ENCODE peak calls at places on chromosomes 13 and 19, in nine cellular contexts. G, D, K, A, Y, I, Z, J and X are unnamed samples.
A peak's percentile ranks its signal among the peaks of the same experiment; 100 is the strongest.

GRCh38 chr19:38592940-38593339 is 24.8 kb downstream of the MAP4K1 start:
- DNase-seq in G (no peak), D (no peak), K (no peak), A (no peak), Y (no peak), I (no peak), Z (no peak), J (no peak), X (no peak)

GRCh38 chr19:7348587-7349230 is at the start of gene ARHGEF18:
- DNase-seq in G (peak; percentile 23), D (peak; percentile 79), K (no peak), A (no peak), Y (no peak), I (no peak), Z (peak; percentile 30), J (no peak), X (peak; percentile 64)

GRCh38 chr13:29758591-29759114 is 91.8 kb downstream of the UBL3 start:
- DNase-seq in G (no peak), D (peak; percentile 44), K (no peak), A (no peak), Y (no peak), I (no peak), Z (no peak), J (no peak), X (no peak)

GRCh38 chr19:11478167-11479089 is 2.4 kb downstream of the ELAVL3 start:
- DNase-seq in G (no peak), D (no peak), K (no peak), A (no peak), Y (no peak), I (no peak), Z (no peak), J (no peak), X (no peak)

GRCh38 chr13:44879452-44880058 is 109.7 kb downstream of the NUFIP1 start:
- DNase-seq in G (no peak), D (no peak), K (peak; percentile 64), A (no peak), Y (peak; percentile 40), I (no peak), Z (no peak), J (no peak), X (no peak)

GRCh38 chr13:40330950-40331349 is 335.5 kb downstream of the FOXO1 start:
- DNase-seq in G (no peak), D (no peak), K (no peak), A (no peak), Y (no peak), I (no peak), Z (no peak), J (no peak), X (no peak)

GRCh38 chr13:53089951-53090350 is 61.3 kb downstream of the OLFM4 start:
- DNase-seq in G (no peak), D (no peak), K (no peak), A (no peak), Y (no peak), I (no peak), Z (no peak), J (no peak), X (no peak)

GRCh38 chr13:108534728-108535127 is 94.7 kb upstream of the MYO16 start:
- DNase-seq in G (no peak), D (no peak), K (no peak), A (no peak), Y (no peak), I (no peak), Z (no peak), J (no peak), X (no peak)

GRCh38 chr13:107842562-107843180 is 372.7 kb downstream of the LIG4 start:
- DNase-seq in G (no peak), D (no peak), K (peak; percentile 58), A (no peak), Y (no peak), I (no peak), Z (no peak), J (no peak), X (no peak)

GRCh38 chr19:40238775-40239174 is 12.3 kb upstream of the CCNP start:
- DNase-seq in G (no peak), D (no peak), K (no peak), A (no peak), Y (no peak), I (no peak), Z (no peak), J (no peak), X (no peak)

GRCh38 chr19:40241125-40241808 is 14.8 kb upstream of the CCNP start:
- DNase-seq in G (no peak), D (no peak), K (no peak), A (no peak), Y (no peak), I (no peak), Z (no peak), J (no peak), X (no peak)

GRCh38 chr19:40239415-40240226 is 13.1 kb upstream of the CCNP start:
- DNase-seq in G (no peak), D (no peak), K (no peak), A (no peak), Y (no peak), I (no peak), Z (no peak), J (no peak), X (no peak)

GRCh38 chr19:40241809-40242384 is 15.4 kb upstream of the CCNP start:
- DNase-seq in G (peak; percentile 74), D (no peak), K (no peak), A (no peak), Y (no peak), I (no peak), Z (peak; percentile 77), J (peak; percentile 70), X (no peak)

DNA sequence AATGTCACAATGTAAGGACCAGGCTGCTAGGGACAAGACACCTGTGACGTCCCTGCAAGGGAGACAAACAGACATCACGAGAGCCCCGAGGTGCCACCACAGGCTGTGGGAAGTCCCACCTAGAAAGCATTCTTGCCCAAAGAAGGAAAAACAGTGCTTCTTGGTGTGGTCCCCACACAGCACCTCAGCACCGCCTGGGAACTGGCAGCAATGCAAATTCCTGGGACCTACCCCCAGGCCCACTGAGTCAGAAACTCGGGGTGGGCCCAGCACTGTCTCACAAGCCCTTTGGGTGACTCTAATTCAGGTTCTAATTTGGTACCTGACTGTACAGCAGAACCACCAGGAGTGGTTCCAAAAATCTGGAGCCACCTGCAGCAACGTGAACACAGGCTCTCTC is 13.8 kb upstream of the CCNP start:
- DNase-seq in G (no peak), D (no peak), K (no peak), A (no peak), Y (no peak), I (no peak), Z (no peak), J (no peak), X (no peak)
- H3K27ac ChIP-seq in G (no peak overlapping the region), D (no peak overlapping the region), K (no peak overlapping the region), A (no peak overlapping the region), Y (no peak overlapping the region), I (no peak overlapping the region), Z (no peak overlapping the region), J (no peak overlapping the region), X (no peak overlapping the region)

DNA sequence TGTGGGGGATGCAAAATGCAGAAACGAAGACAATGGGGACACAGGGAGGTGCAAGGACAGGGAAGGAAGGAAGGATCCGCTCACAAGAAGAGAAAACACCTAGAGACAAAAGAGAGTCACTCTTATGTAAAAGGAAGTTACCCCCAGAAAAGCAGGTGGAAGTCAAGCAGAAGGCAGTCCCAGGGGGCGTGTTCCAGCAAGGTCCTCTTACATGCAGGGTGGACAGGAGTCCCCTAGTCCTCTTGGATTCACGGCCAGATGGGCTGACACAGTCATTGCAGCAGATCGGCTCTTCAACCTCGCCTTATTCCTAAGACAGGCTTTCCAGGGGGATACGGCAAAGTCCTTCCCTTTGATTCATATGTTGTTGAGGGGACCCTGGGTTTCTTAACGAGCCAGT is 83.9 kb upstream of the SPATA13 start:
- DNase-seq in G (no peak), D (no peak), K (no peak), A (no peak), Y (no peak), I (no peak), Z (no peak), J (no peak), X (no peak)
- H3K4me3 ChIP-seq in G (peak overlapping the region; percentile 31), D (no peak overlapping the region), K (no peak overlapping the region), A (no peak overlapping the region), Y (no peak overlapping the region), I (no peak overlapping the region), Z (no peak overlapping the region), J (no peak overlapping the region), X (no peak overlapping the region)

GRCh38 chr19:3452456-3453068 is 27.8 kb downstream of the SMIM24 start:
- DNase-seq in G (no peak), D (no peak), K (no peak), A (no peak), Y (no peak), I (no peak), Z (no peak), J (peak; percentile 18), X (no peak)

GRCh38 chr19:3453840-3454239 is 26.5 kb downstream of the SMIM24 start:
- DNase-seq in G (no peak), D (no peak), K (no peak), A (no peak), Y (no peak), I (no peak), Z (no peak), J (no peak), X (no peak)

GRCh38 chr19:3448616-3449334 is 31.6 kb downstream of the SMIM24 start:
- DNase-seq in G (no peak), D (no peak), K (no peak), A (no peak), Y (no peak), I (no peak), Z (no peak), J (peak; percentile 21), X (no peak)

GRCh38 chr19:3450796-3451411 is 29.4 kb downstream of the SMIM24 start:
- DNase-seq in G (peak; percentile 65), D (no peak), K (peak; percentile 100), A (no peak), Y (no peak), I (no peak), Z (peak; percentile 94), J (peak; percentile 88), X (peak; percentile 94)

GRCh38 chr19:3451451-3451866 is 28.9 kb downstream of the SMIM24 start:
- DNase-seq in G (no peak), D (no peak), K (no peak), A (no peak), Y (no peak), I (no peak), Z (no peak), J (peak; percentile 19), X (no peak)
- H3K27ac ChIP-seq in G (peak overlapping the region; percentile 84), D (no peak overlapping the region), K (peak overlapping the region; percentile 67), A (no peak overlapping the region), Y (no peak overlapping the region), I (peak overlapping the region; percentile 91), Z (peak overlapping the region; percentile 29), J (peak overlapping the region; percentile 98), X (peak overlapping the region; percentile 29)

DNA sequence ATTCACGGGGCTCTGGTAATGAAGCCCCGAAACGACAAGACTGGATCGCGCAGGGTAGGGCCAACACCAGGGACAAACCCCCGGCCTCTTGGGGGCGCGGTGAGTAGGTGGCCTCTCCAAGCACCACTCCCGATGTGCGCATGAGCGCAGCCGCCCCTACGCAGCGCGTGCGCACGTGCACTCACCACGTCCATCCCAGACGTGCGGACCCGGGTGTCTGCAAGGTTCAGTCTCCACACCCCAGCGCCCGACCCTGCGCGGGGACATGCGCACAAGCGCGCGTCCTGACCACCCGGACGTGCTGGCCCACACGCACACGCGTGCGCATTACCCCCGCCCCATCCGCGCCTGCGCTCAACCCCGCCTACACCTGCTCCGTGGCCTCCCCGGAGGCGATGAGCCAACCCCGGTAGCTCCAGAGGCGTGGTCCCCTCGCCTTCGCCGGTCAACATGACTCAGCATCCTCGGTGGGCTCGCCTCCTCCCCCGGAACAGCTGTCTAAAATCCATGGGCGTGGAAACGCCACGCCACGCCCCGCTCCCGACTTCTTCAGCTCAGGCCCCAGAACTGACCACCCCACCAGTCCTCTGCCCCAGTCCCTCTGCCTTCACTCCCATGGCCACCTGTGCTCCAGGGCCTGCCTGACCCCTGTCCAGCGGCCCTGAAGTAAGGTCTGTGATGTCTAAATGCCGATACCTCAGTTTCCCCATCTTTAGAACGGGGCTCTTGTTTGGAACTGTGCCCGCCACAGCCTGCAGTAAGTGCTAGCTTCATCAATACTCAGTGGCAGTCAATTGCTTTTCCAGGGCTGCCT is 5.6 kb upstream of the GPI start:
- DNase-seq in G (peak; percentile 97), D (peak; percentile 93), K (peak; percentile 96), A (peak; percentile 95), Y (peak; percentile 98), I (peak; percentile 86), Z (peak; percentile 98), J (peak; percentile 95), X (peak; percentile 98)
- H3K4me3 ChIP-seq in G (peak overlapping the region; percentile 62), D (peak overlapping the region; percentile 52), K (peak overlapping the region; percentile 31), A (peak overlapping the region; percentile 5), Y (peak overlapping the region; percentile 56), I (peak overlapping the region; percentile 23), Z (peak overlapping the region; percentile 18), J (peak overlapping the region; percentile 34), X (peak overlapping the region; percentile 7)